ENCODE peak calls at places on chromosome 9, in eight cellular contexts. One of them, this sample, is unnamed.

GRCh38 chr9:36063804-36064447 is 27.2 kb downstream of the RECK start:
- DNase-seq in activated T-cell treated with anti-CD3 and anti-CD28 coated beads, Interleukin-2, amount 50 U/mL, for 72 hours: no peak
- DNase-seq in HAP-1: no peak
- DNase-seq in activated CD4-positive, alpha-beta T cell treated with anti-CD3 and anti-CD28 coated beads, Interleukin-2, amount 50 U/mL, for 1 hour: no peak
- DNase-seq in naive thymus-derived CD8-positive, alpha-beta T cell: no peak
- DNase-seq in fibroblast of mammary gland: peak; percentile 82
- DNase-seq in NCI-H1105 treated with DMSO at 0.1 percent for 48 hours: no peak
- DNase-seq in activated CD8-positive, alpha-beta memory T cell treated with anti-CD3 and anti-CD28 coated beads, Interleukin-2, amount 50 U/mL, for 4 hours: no peak
- DNase-seq in this sample: no peak

GRCh38 chr9:87108639-87109038 is 161.3 kb upstream of the GAS1 start:
- DNase-seq in activated CD4-positive, alpha-beta T cell treated with anti-CD3 and anti-CD28 coated beads, Interleukin-2, amount 50 U/mL, for 1 hour: no peak
- DNase-seq in naive thymus-derived CD8-positive, alpha-beta T cell: no peak
- DNase-seq in activated T-cell treated with anti-CD3 and anti-CD28 coated beads, Interleukin-2, amount 50 U/mL, for 72 hours: no peak
- DNase-seq in HAP-1: no peak
- DNase-seq in NCI-H1105 treated with DMSO at 0.1 percent for 48 hours: peak; percentile 29
- DNase-seq in activated CD8-positive, alpha-beta memory T cell treated with anti-CD3 and anti-CD28 coated beads, Interleukin-2, amount 50 U/mL, for 4 hours: no peak
- DNase-seq in fibroblast of mammary gland: peak; percentile 34
- DNase-seq in this sample: no peak

GRCh38 chr9:34190996-34191892 is 12.4 kb downstream of the UBAP1 start:
- DNase-seq in fibroblast of mammary gland: peak; percentile 54
- DNase-seq in NCI-H1105 treated with DMSO at 0.1 percent for 48 hours: peak; percentile 7
- DNase-seq in activated CD8-positive, alpha-beta memory T cell treated with anti-CD3 and anti-CD28 coated beads, Interleukin-2, amount 50 U/mL, for 4 hours: no peak
- DNase-seq in activated T-cell treated with anti-CD3 and anti-CD28 coated beads, Interleukin-2, amount 50 U/mL, for 72 hours: no peak
- DNase-seq in activated CD4-positive, alpha-beta T cell treated with anti-CD3 and anti-CD28 coated beads, Interleukin-2, amount 50 U/mL, for 1 hour: no peak
- DNase-seq in naive thymus-derived CD8-positive, alpha-beta T cell: no peak
- DNase-seq in HAP-1: peak; percentile 53
- DNase-seq in this sample: no peak

GRCh38 chr9:14383296-14383695 is 69.4 kb upstream of the NFIB start:
- DNase-seq in activated CD4-positive, alpha-beta T cell treated with anti-CD3 and anti-CD28 coated beads, Interleukin-2, amount 50 U/mL, for 1 hour: no peak
- DNase-seq in NCI-H1105 treated with DMSO at 0.1 percent for 48 hours: peak; percentile 65
- DNase-seq in activated CD8-positive, alpha-beta memory T cell treated with anti-CD3 and anti-CD28 coated beads, Interleukin-2, amount 50 U/mL, for 4 hours: no peak
- DNase-seq in activated T-cell treated with anti-CD3 and anti-CD28 coated beads, Interleukin-2, amount 50 U/mL, for 72 hours: no peak
- DNase-seq in fibroblast of mammary gland: peak; percentile 49
- DNase-seq in HAP-1: no peak
- DNase-seq in naive thymus-derived CD8-positive, alpha-beta T cell: no peak
- DNase-seq in this sample: no peak

GRCh38 chr9:78209127-78209526 is 26.7 kb upstream of the CEP78 start:
- DNase-seq in fibroblast of mammary gland: no peak
- DNase-seq in NCI-H1105 treated with DMSO at 0.1 percent for 48 hours: no peak
- DNase-seq in HAP-1: no peak
- DNase-seq in activated T-cell treated with anti-CD3 and anti-CD28 coated beads, Interleukin-2, amount 50 U/mL, for 72 hours: no peak
- DNase-seq in activated CD8-positive, alpha-beta memory T cell treated with anti-CD3 and anti-CD28 coated beads, Interleukin-2, amount 50 U/mL, for 4 hours: no peak
- DNase-seq in naive thymus-derived CD8-positive, alpha-beta T cell: no peak
- DNase-seq in activated CD4-positive, alpha-beta T cell treated with anti-CD3 and anti-CD28 coated beads, Interleukin-2, amount 50 U/mL, for 1 hour: no peak
- DNase-seq in this sample: no peak

GRCh38 chr9:124632077-124632621 is 125.0 kb upstream of the NR5A1 start:
- DNase-seq in NCI-H1105 treated with DMSO at 0.1 percent for 48 hours: no peak
- DNase-seq in HAP-1: peak; percentile 85
- DNase-seq in activated CD4-positive, alpha-beta T cell treated with anti-CD3 and anti-CD28 coated beads, Interleukin-2, amount 50 U/mL, for 1 hour: no peak
- DNase-seq in activated T-cell treated with anti-CD3 and anti-CD28 coated beads, Interleukin-2, amount 50 U/mL, for 72 hours: no peak
- DNase-seq in naive thymus-derived CD8-positive, alpha-beta T cell: no peak
- DNase-seq in fibroblast of mammary gland: peak; percentile 62
- DNase-seq in activated CD8-positive, alpha-beta memory T cell treated with anti-CD3 and anti-CD28 coated beads, Interleukin-2, amount 50 U/mL, for 4 hours: no peak
- DNase-seq in this sample: no peak

GRCh38 chr9:98970532-98971041 is 26.9 kb downstream of the COL15A1 start:
- DNase-seq in activated T-cell treated with anti-CD3 and anti-CD28 coated beads, Interleukin-2, amount 50 U/mL, for 72 hours: no peak
- DNase-seq in NCI-H1105 treated with DMSO at 0.1 percent for 48 hours: no peak
- DNase-seq in fibroblast of mammary gland: no peak
- DNase-seq in naive thymus-derived CD8-positive, alpha-beta T cell: no peak
- DNase-seq in HAP-1: no peak
- DNase-seq in activated CD4-positive, alpha-beta T cell treated with anti-CD3 and anti-CD28 coated beads, Interleukin-2, amount 50 U/mL, for 1 hour: no peak
- DNase-seq in activated CD8-positive, alpha-beta memory T cell treated with anti-CD3 and anti-CD28 coated beads, Interleukin-2, amount 50 U/mL, for 4 hours: no peak
- DNase-seq in this sample: no peak

GRCh38 chr9:35940474-35941467 is 17.2 kb downstream of the OR2S2 start:
- DNase-seq in activated CD4-positive, alpha-beta T cell treated with anti-CD3 and anti-CD28 coated beads, Interleukin-2, amount 50 U/mL, for 1 hour: no peak
- DNase-seq in activated T-cell treated with anti-CD3 and anti-CD28 coated beads, Interleukin-2, amount 50 U/mL, for 72 hours: peak; percentile 23
- DNase-seq in activated CD8-positive, alpha-beta memory T cell treated with anti-CD3 and anti-CD28 coated beads, Interleukin-2, amount 50 U/mL, for 4 hours: no peak
- DNase-seq in fibroblast of mammary gland: no peak
- DNase-seq in naive thymus-derived CD8-positive, alpha-beta T cell: peak; percentile 28
- DNase-seq in NCI-H1105 treated with DMSO at 0.1 percent for 48 hours: no peak
- DNase-seq in HAP-1: no peak
- DNase-seq in this sample: no peak

GRCh38 chr9:28423255-28423654 is 850.0 kb upstream of the C9orf72 start:
- DNase-seq in fibroblast of mammary gland: no peak
- DNase-seq in HAP-1: no peak
- DNase-seq in activated T-cell treated with anti-CD3 and anti-CD28 coated beads, Interleukin-2, amount 50 U/mL, for 72 hours: no peak
- DNase-seq in naive thymus-derived CD8-positive, alpha-beta T cell: no peak
- DNase-seq in NCI-H1105 treated with DMSO at 0.1 percent for 48 hours: no peak
- DNase-seq in activated CD8-positive, alpha-beta memory T cell treated with anti-CD3 and anti-CD28 coated beads, Interleukin-2, amount 50 U/mL, for 4 hours: no peak
- DNase-seq in activated CD4-positive, alpha-beta T cell treated with anti-CD3 and anti-CD28 coated beads, Interleukin-2, amount 50 U/mL, for 1 hour: no peak
- DNase-seq in this sample: no peak

GRCh38 chr9:136726631-136727191 is 14.3 kb downstream of the DIPK1B start:
- DNase-seq in HAP-1: peak; percentile 69
- DNase-seq in fibroblast of mammary gland: peak; percentile 32
- DNase-seq in activated CD4-positive, alpha-beta T cell treated with anti-CD3 and anti-CD28 coated beads, Interleukin-2, amount 50 U/mL, for 1 hour: peak; percentile 52
- DNase-seq in naive thymus-derived CD8-positive, alpha-beta T cell: peak; percentile 50
- DNase-seq in activated T-cell treated with anti-CD3 and anti-CD28 coated beads, Interleukin-2, amount 50 U/mL, for 72 hours: peak; percentile 54
- DNase-seq in activated CD8-positive, alpha-beta memory T cell treated with anti-CD3 and anti-CD28 coated beads, Interleukin-2, amount 50 U/mL, for 4 hours: no peak
- DNase-seq in NCI-H1105 treated with DMSO at 0.1 percent for 48 hours: no peak
- DNase-seq in this sample: no peak

GRCh38 chr9:13109781-13110180 is 169.7 kb downstream of the MPDZ start:
- DNase-seq in activated CD8-positive, alpha-beta memory T cell treated with anti-CD3 and anti-CD28 coated beads, Interleukin-2, amount 50 U/mL, for 4 hours: no peak
- DNase-seq in HAP-1: no peak
- DNase-seq in naive thymus-derived CD8-positive, alpha-beta T cell: no peak
- DNase-seq in NCI-H1105 treated with DMSO at 0.1 percent for 48 hours: no peak
- DNase-seq in fibroblast of mammary gland: no peak
- DNase-seq in activated CD4-positive, alpha-beta T cell treated with anti-CD3 and anti-CD28 coated beads, Interleukin-2, amount 50 U/mL, for 1 hour: no peak
- DNase-seq in activated T-cell treated with anti-CD3 and anti-CD28 coated beads, Interleukin-2, amount 50 U/mL, for 72 hours: no peak
- DNase-seq in this sample: no peak

GRCh38 chr9:34096751-34097150 is 29.7 kb downstream of the DCAF12 start:
- DNase-seq in activated T-cell treated with anti-CD3 and anti-CD28 coated beads, Interleukin-2, amount 50 U/mL, for 72 hours: no peak
- DNase-seq in activated CD4-positive, alpha-beta T cell treated with anti-CD3 and anti-CD28 coated beads, Interleukin-2, amount 50 U/mL, for 1 hour: no peak
- DNase-seq in activated CD8-positive, alpha-beta memory T cell treated with anti-CD3 and anti-CD28 coated beads, Interleukin-2, amount 50 U/mL, for 4 hours: no peak
- DNase-seq in fibroblast of mammary gland: no peak
- DNase-seq in naive thymus-derived CD8-positive, alpha-beta T cell: no peak
- DNase-seq in NCI-H1105 treated with DMSO at 0.1 percent for 48 hours: no peak
- DNase-seq in HAP-1: no peak
- DNase-seq in this sample: no peak

GRCh38 chr9:123033352-123033751 is at the start of gene GPR21:
- DNase-seq in fibroblast of mammary gland: no peak
- DNase-seq in activated CD8-positive, alpha-beta memory T cell treated with anti-CD3 and anti-CD28 coated beads, Interleukin-2, amount 50 U/mL, for 4 hours: no peak
- DNase-seq in activated T-cell treated with anti-CD3 and anti-CD28 coated beads, Interleukin-2, amount 50 U/mL, for 72 hours: no peak
- DNase-seq in NCI-H1105 treated with DMSO at 0.1 percent for 48 hours: no peak
- DNase-seq in naive thymus-derived CD8-positive, alpha-beta T cell: no peak
- DNase-seq in activated CD4-positive, alpha-beta T cell treated with anti-CD3 and anti-CD28 coated beads, Interleukin-2, amount 50 U/mL, for 1 hour: no peak
- DNase-seq in HAP-1: no peak
- DNase-seq in this sample: peak; percentile 53

GRCh38 chr9:16032799-16033198 is 480.0 kb downstream of the CCDC171 start:
- DNase-seq in HAP-1: no peak
- DNase-seq in NCI-H1105 treated with DMSO at 0.1 percent for 48 hours: no peak
- DNase-seq in activated CD8-positive, alpha-beta memory T cell treated with anti-CD3 and anti-CD28 coated beads, Interleukin-2, amount 50 U/mL, for 4 hours: no peak
- DNase-seq in fibroblast of mammary gland: peak; percentile 55
- DNase-seq in naive thymus-derived CD8-positive, alpha-beta T cell: no peak
- DNase-seq in activated T-cell treated with anti-CD3 and anti-CD28 coated beads, Interleukin-2, amount 50 U/mL, for 72 hours: no peak
- DNase-seq in activated CD4-positive, alpha-beta T cell treated with anti-CD3 and anti-CD28 coated beads, Interleukin-2, amount 50 U/mL, for 1 hour: no peak
- DNase-seq in this sample: no peak

GRCh38 chr9:69936427-69936826 is 107.2 kb upstream of the MAMDC2 start:
- DNase-seq in naive thymus-derived CD8-positive, alpha-beta T cell: no peak
- DNase-seq in fibroblast of mammary gland: peak; percentile 75
- DNase-seq in HAP-1: no peak
- DNase-seq in NCI-H1105 treated with DMSO at 0.1 percent for 48 hours: no peak
- DNase-seq in activated CD8-positive, alpha-beta memory T cell treated with anti-CD3 and anti-CD28 coated beads, Interleukin-2, amount 50 U/mL, for 4 hours: no peak
- DNase-seq in activated T-cell treated with anti-CD3 and anti-CD28 coated beads, Interleukin-2, amount 50 U/mL, for 72 hours: no peak
- DNase-seq in activated CD4-positive, alpha-beta T cell treated with anti-CD3 and anti-CD28 coated beads, Interleukin-2, amount 50 U/mL, for 1 hour: no peak
- DNase-seq in this sample: no peak

GRCh38 chr9:133160742-133161541 is 2.8 kb downstream of the GBGT1 start:
- DNase-seq in activated T-cell treated with anti-CD3 and anti-CD28 coated beads, Interleukin-2, amount 50 U/mL, for 72 hours: peak; percentile 46
- DNase-seq in naive thymus-derived CD8-positive, alpha-beta T cell: peak; percentile 33
- DNase-seq in fibroblast of mammary gland: peak; percentile 86
- DNase-seq in activated CD8-positive, alpha-beta memory T cell treated with anti-CD3 and anti-CD28 coated beads, Interleukin-2, amount 50 U/mL, for 4 hours: peak; percentile 41
- DNase-seq in NCI-H1105 treated with DMSO at 0.1 percent for 48 hours: peak; percentile 20
- DNase-seq in HAP-1: peak; percentile 69
- DNase-seq in activated CD4-positive, alpha-beta T cell treated with anti-CD3 and anti-CD28 coated beads, Interleukin-2, amount 50 U/mL, for 1 hour: peak; percentile 39
- DNase-seq in this sample: no peak

GRCh38 chr9:101463397-101463796 is 27.8 kb upstream of the ALDOB start:
- DNase-seq in fibroblast of mammary gland: peak; percentile 67
- DNase-seq in activated CD4-positive, alpha-beta T cell treated with anti-CD3 and anti-CD28 coated beads, Interleukin-2, amount 50 U/mL, for 1 hour: no peak
- DNase-seq in NCI-H1105 treated with DMSO at 0.1 percent for 48 hours: no peak
- DNase-seq in HAP-1: no peak
- DNase-seq in naive thymus-derived CD8-positive, alpha-beta T cell: no peak
- DNase-seq in activated CD8-positive, alpha-beta memory T cell treated with anti-CD3 and anti-CD28 coated beads, Interleukin-2, amount 50 U/mL, for 4 hours: no peak
- DNase-seq in activated T-cell treated with anti-CD3 and anti-CD28 coated beads, Interleukin-2, amount 50 U/mL, for 72 hours: no peak
- DNase-seq in this sample: no peak

GRCh38 chr9:36007309-36007708 is 29.4 kb upstream of the RECK start:
- DNase-seq in naive thymus-derived CD8-positive, alpha-beta T cell: no peak
- DNase-seq in activated CD8-positive, alpha-beta memory T cell treated with anti-CD3 and anti-CD28 coated beads, Interleukin-2, amount 50 U/mL, for 4 hours: no peak
- DNase-seq in HAP-1: no peak
- DNase-seq in activated T-cell treated with anti-CD3 and anti-CD28 coated beads, Interleukin-2, amount 50 U/mL, for 72 hours: no peak
- DNase-seq in NCI-H1105 treated with DMSO at 0.1 percent for 48 hours: no peak
- DNase-seq in fibroblast of mammary gland: no peak
- DNase-seq in activated CD4-positive, alpha-beta T cell treated with anti-CD3 and anti-CD28 coated beads, Interleukin-2, amount 50 U/mL, for 1 hour: no peak
- DNase-seq in this sample: no peak

GRCh38 chr9:111897831-111898144 is 1.2 kb downstream of the UGCG start:
- DNase-seq in HAP-1: peak; percentile 5
- DNase-seq in activated T-cell treated with anti-CD3 and anti-CD28 coated beads, Interleukin-2, amount 50 U/mL, for 72 hours: no peak
- DNase-seq in activated CD8-positive, alpha-beta memory T cell treated with anti-CD3 and anti-CD28 coated beads, Interleukin-2, amount 50 U/mL, for 4 hours: no peak
- DNase-seq in activated CD4-positive, alpha-beta T cell treated with anti-CD3 and anti-CD28 coated beads, Interleukin-2, amount 50 U/mL, for 1 hour: no peak
- DNase-seq in NCI-H1105 treated with DMSO at 0.1 percent for 48 hours: no peak
- DNase-seq in naive thymus-derived CD8-positive, alpha-beta T cell: no peak
- DNase-seq in fibroblast of mammary gland: peak; percentile 39
- DNase-seq in this sample: no peak

GRCh38 chr9:6842584-6842947 is 84.8 kb downstream of the KDM4C start:
- DNase-seq in activated CD8-positive, alpha-beta memory T cell treated with anti-CD3 and anti-CD28 coated beads, Interleukin-2, amount 50 U/mL, for 4 hours: no peak
- DNase-seq in NCI-H1105 treated with DMSO at 0.1 percent for 48 hours: no peak
- DNase-seq in activated T-cell treated with anti-CD3 and anti-CD28 coated beads, Interleukin-2, amount 50 U/mL, for 72 hours: no peak
- DNase-seq in naive thymus-derived CD8-positive, alpha-beta T cell: no peak
- DNase-seq in activated CD4-positive, alpha-beta T cell treated with anti-CD3 and anti-CD28 coated beads, Interleukin-2, amount 50 U/mL, for 1 hour: no peak
- DNase-seq in fibroblast of mammary gland: peak; percentile 63
- DNase-seq in HAP-1: no peak
- DNase-seq in this sample: no peak

GRCh38 chr9:6616976-6617375 is 28.6 kb downstream of the GLDC start:
- DNase-seq in activated T-cell treated with anti-CD3 and anti-CD28 coated beads, Interleukin-2, amount 50 U/mL, for 72 hours: no peak
- DNase-seq in activated CD8-positive, alpha-beta memory T cell treated with anti-CD3 and anti-CD28 coated beads, Interleukin-2, amount 50 U/mL, for 4 hours: no peak
- DNase-seq in activated CD4-positive, alpha-beta T cell treated with anti-CD3 and anti-CD28 coated beads, Interleukin-2, amount 50 U/mL, for 1 hour: no peak
- DNase-seq in NCI-H1105 treated with DMSO at 0.1 percent for 48 hours: no peak
- DNase-seq in fibroblast of mammary gland: no peak
- DNase-seq in naive thymus-derived CD8-positive, alpha-beta T cell: no peak
- DNase-seq in HAP-1: no peak
- DNase-seq in this sample: no peak